ENCODE peak calls at places on chromosomes 2 and 18, in ten cellular contexts. S is kidney, D is spleen, Y is heart left ventricle, V is Panc1, I is HAP-1, C is tibial nerve, H is PC-9, E is right cardiac atrium, Q is fibroblast of lung. T is an unnamed sample. For H3K4me1, the result is how much of the 10 kb centered on the place peaks cover.

GRCh38 chr2:181656450-181657261 is at the start of gene CERKL:
- DNase-seq in C (no peak), H (peak), D (peak), I (peak), Q (peak), E (peak), Y (peak), S (peak), V (no peak), T (peak)

GRCh38 chr2:12498703-12499102 is 218.0 kb upstream of the TRIB2 start:
- DNase-seq in I (no peak), V (no peak), S (no peak), Q (peak), Y (no peak), E (no peak), H (no peak), C (no peak), D (no peak), T (no peak)

GRCh38 chr2:121530210-121530562 is 494 bp upstream of the RNU4ATAC start:
- DNase-seq in S (peak), D (peak), Y (peak), H (peak), E (peak), C (no peak), V (peak), I (peak), Q (peak), T (peak)

GRCh38 chr2:240390091-240391073 is 45.1 kb upstream of the GPC1 start:
- DNase-seq in H (no peak), C (no peak), E (peak), D (peak), S (peak), Y (peak), I (no peak), Q (no peak), V (no peak), T (peak)

GRCh38 chr2:3341336-3341735 is 36.3 kb downstream of the EIPR1 start:
- DNase-seq in H (no peak), Y (no peak), D (no peak), Q (no peak), S (no peak), V (no peak), E (no peak), I (no peak), C (no peak), T (no peak)

GRCh38 chr2:67240507-67240906 is 156.6 kb upstream of the ETAA1 start:
- DNase-seq in E (no peak), Y (no peak), V (no peak), C (no peak), I (no peak), D (no peak), Q (peak), S (no peak), H (no peak), T (no peak)

GRCh38 chr18:56789004-56789888 is 138.1 kb downstream of the WDR7 start:
- DNase-seq in I (peak), C (no peak), Q (no peak), H (no peak), D (no peak), S (no peak), Y (peak), V (peak), E (peak), T (no peak)

GRCh38 chr18:76657428-76657827 is 162.4 kb upstream of the ZNF516 start:
- DNase-seq in C (no peak), H (no peak), S (no peak), Q (peak), E (no peak), Y (no peak), D (no peak), V (no peak), I (peak), T (no peak)

GRCh38 chr2:170369894-170370293 is 191.9 kb downstream of the MYO3B start:
- DNase-seq in E (no peak), Y (no peak), Q (peak), S (no peak), D (no peak), C (no peak), V (no peak), I (no peak), H (no peak), T (no peak)

GRCh38 chr2:62305421-62306176 is 109.7 kb downstream of the B3GNT2 start:
- DNase-seq in E (no peak), V (no peak), C (no peak), I (no peak), D (no peak), Y (no peak), Q (no peak), H (peak), S (no peak), T (no peak)

GRCh38 chr2:134431837-134432437 is 178.1 kb downstream of the MGAT5 start:
- DNase-seq in Q (peak), E (no peak), I (no peak), D (no peak), C (no peak), H (peak), V (no peak), S (no peak), Y (no peak), T (no peak)

GRCh38 chr2:239548491-239548890 is 147.7 kb upstream of the HDAC4 start:
- DNase-seq in D (peak), Q (no peak), S (no peak), Y (no peak), C (no peak), H (no peak), E (no peak), I (no peak), V (no peak), T (no peak)

GRCh38 chr2:110869472-110870446 is 137.4 kb downstream of the ACOXL start:
- DNase-seq in H (peak), S (peak), Y (no peak), I (no peak), V (no peak), D (no peak), E (no peak), Q (peak), C (no peak), T (no peak)

GRCh38 chr2:131724019-131724418 is 196.3 kb downstream of the CCDC74A start:
- DNase-seq in I (no peak), C (no peak), Y (peak), S (peak), D (no peak), E (peak), H (no peak), Q (no peak), V (no peak), T (no peak)

GRCh38 chr2:11411244-11411643 is 54.7 kb downstream of the E2F6 start:
- DNase-seq in Q (no peak), C (no peak), D (no peak), S (no peak), H (no peak), V (no peak), E (no peak), Y (no peak), I (no peak), T (no peak)

GRCh38 chr18:27544211-27544610 is 359.1 kb upstream of the CHST9 start:
- DNase-seq in H (no peak), Y (no peak), D (no peak), I (no peak), E (no peak), Q (no peak), V (no peak), S (no peak), C (no peak), T (no peak)

GRCh38 chr2:127377262-127377661 is 10.5 kb downstream of the MAP3K2 start:
- DNase-seq in V (no peak), Y (no peak), D (no peak), H (no peak), C (no peak), I (no peak), E (no peak), S (no peak), Q (no peak), T (no peak)

GRCh38 chr2:199749571-199749970 is 101.4 kb downstream of the FTCDNL1 start:
- DNase-seq in Y (no peak), E (no peak), S (no peak), V (no peak), D (no peak), Q (no peak), C (no peak), H (no peak), I (no peak), T (no peak)

GRCh38 chr2:190447766-190448165 is 39.6 kb downstream of the MFSD6 start:
- DNase-seq in H (no peak), S (no peak), D (no peak), Q (no peak), V (no peak), I (no peak), C (no peak), E (no peak), Y (no peak), T (no peak)

GRCh38 chr2:25074826-25075225 is 33.0 kb downstream of the EFR3B start:
- DNase-seq in D (no peak), S (no peak), V (no peak), Y (no peak), Q (no peak), I (no peak), H (no peak), E (no peak), C (no peak), T (no peak)

GRCh38 chr18:70709720-70710119 is 420.9 kb downstream of the SOCS6 start:
- DNase-seq in H (no peak), D (no peak), E (no peak), S (no peak), Q (no peak), I (no peak), Y (no peak), V (no peak), C (no peak), T (no peak)

GRCh38 chr2:95374451-95374915 is 28.0 kb upstream of the FAHD2A start:
- DNase-seq in Y (no peak), Q (no peak), S (no peak), I (no peak), E (no peak), V (no peak), H (no peak), D (peak), C (peak), T (peak)

GRCh38 chr2:71746946-71747501 is 293.7 kb downstream of the DYSF start:
- DNase-seq in Q (peak), I (no peak), E (peak), Y (no peak), C (peak), D (no peak), H (peak), V (no peak), S (peak), T (peak)

GRCh38 chr18:40926679-40927078 is 1028.4 kb upstream of the PIK3C3 start:
- DNase-seq in Q (peak), H (no peak), Y (no peak), E (no peak), C (no peak), S (no peak), I (no peak), D (no peak), V (no peak), T (no peak)

GRCh38 chr2:170771049-170771937 is 1.1 kb downstream of the ERICH2 start:
- DNase-seq in Q (peak), V (no peak), S (no peak), E (no peak), I (no peak), C (no peak), D (peak), Y (no peak), H (no peak), T (no peak)

GRCh38 chr18:61360440-61361383 is 27.5 kb downstream of the CDH20 start:
- DNase-seq in Q (no peak), S (no peak), C (no peak), D (no peak), E (no peak), I (no peak), V (no peak), Y (no peak), H (no peak), T (no peak)

GRCh38 chr2:74577448-74577847 is 22.9 kb downstream of the DOK1 start:
- DNase-seq in S (no peak), C (no peak), I (no peak), D (no peak), Y (peak), V (no peak), E (peak), H (no peak), Q (no peak), T (no peak)

GRCh38 chr18:73741946-73742345 is 405.7 kb downstream of the FBXO15 start:
- DNase-seq in C (no peak), D (no peak), S (no peak), I (no peak), H (no peak), Y (no peak), Q (peak), E (no peak), V (no peak), T (no peak)

GRCh38 chr2:54952978-54953456 is 97.2 kb downstream of the RTN4 start:
- DNase-seq in S (no peak), V (peak), E (no peak), Q (no peak), Y (no peak), D (no peak), C (no peak), I (no peak), H (peak), T (no peak)

GRCh38 chr2:9336209-9336533 is 87.2 kb downstream of the ITGB1BP1 start:
- DNase-seq in D (no peak), H (no peak), Q (peak), E (no peak), C (no peak), V (no peak), I (no peak), Y (no peak), S (no peak), T (no peak)

GRCh38 chr2:111671426-111672150 is 212.4 kb downstream of the ANAPC1 start:
- DNase-seq in E (peak), Q (no peak), S (no peak), I (no peak), D (no peak), V (no peak), H (no peak), C (peak), Y (peak), T (peak)

GRCh38 chr2:375270-375946 is 87.5 kb upstream of the ALKAL2 start:
- DNase-seq in Q (no peak), V (no peak), Y (no peak), C (no peak), S (no peak), H (no peak), E (no peak), I (no peak), D (no peak), T (no peak)

GRCh38 chr2:69092857-69093256 is 79.9 kb downstream of the ANTXR1 start:
- DNase-seq in S (no peak), Y (no peak), D (no peak), I (no peak), C (no peak), E (no peak), Q (no peak), V (no peak), H (no peak), T (no peak)

GRCh38 chr2:196162586-196163180 is 8.7 kb downstream of the STK17B start:
- DNase-seq in E (no peak), D (no peak), I (no peak), S (no peak), C (no peak), H (no peak), Q (no peak), V (no peak), Y (no peak), T (no peak)

GRCh38 chr2:196160966-196161365 is 10.4 kb downstream of the STK17B start:
- DNase-seq in V (no peak), I (no peak), D (no peak), E (no peak), H (no peak), Q (no peak), S (no peak), C (no peak), Y (no peak), T (no peak)

GRCh38 chr2:196159223-196159892 is 12.0 kb downstream of the STK17B start:
- DNase-seq in C (no peak), Q (no peak), I (no peak), H (no peak), V (no peak), D (no peak), Y (no peak), S (no peak), E (no peak), T (no peak)

GRCh38 chr2:196163285-196163684 is 8.1 kb downstream of the STK17B start:
- DNase-seq in D (no peak), S (no peak), V (no peak), E (no peak), I (no peak), Y (no peak), C (no peak), H (no peak), Q (no peak), T (no peak)

DNA sequence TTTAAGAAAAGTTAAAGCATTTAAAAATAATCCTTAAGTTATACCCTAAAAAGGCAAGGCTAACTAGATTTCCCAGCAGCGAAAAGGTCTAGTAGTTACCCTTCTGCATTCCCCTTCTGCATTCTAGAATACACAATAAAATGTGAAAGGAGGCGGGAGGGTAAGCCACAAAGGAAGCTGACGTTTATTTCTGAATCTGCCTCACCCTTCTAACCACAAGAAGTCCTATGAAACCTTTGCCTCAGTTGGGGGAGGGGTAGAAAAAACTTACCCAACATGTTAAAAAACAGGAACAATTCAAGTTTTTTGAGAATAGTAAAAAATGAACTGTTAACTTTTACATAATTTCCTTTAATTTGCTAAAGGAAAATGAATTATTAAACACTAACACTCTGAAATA is 11.3 kb downstream of the STK17B start:
- DNase-seq in D (no peak), Y (no peak), C (no peak), V (no peak), E (no peak), I (peak), H (peak), S (no peak), Q (peak), T (no peak)
- H3K4me1 ChIP-seq in D (half or more), Y (under half), C (under half), V (under half), E (under half), I (under half), H (under half), S (under half), Q (under half), T (under half)

GRCh38 chr2:218394298-218395089 is 5.2 kb upstream of the CTDSP1 start:
- DNase-seq in H (no peak), V (no peak), Q (no peak), C (peak), Y (peak), E (no peak), I (no peak), D (no peak), S (peak), T (peak)

GRCh38 chr2:218395826-218396687 is 3.6 kb upstream of the CTDSP1 start:
- DNase-seq in I (peak), Q (peak), C (peak), E (peak), S (peak), H (peak), Y (peak), D (peak), V (no peak), T (peak)

GRCh38 chr2:218395456-218395825 is 4.2 kb upstream of the CTDSP1 start:
- DNase-seq in C (no peak), V (no peak), D (peak), Q (no peak), Y (peak), S (peak), H (no peak), E (no peak), I (no peak), T (peak)

GRCh38 chr2:218393750-218394290 is 5.8 kb upstream of the CTDSP1 start:
- DNase-seq in H (no peak), V (no peak), D (no peak), S (no peak), E (no peak), Q (no peak), C (no peak), I (no peak), Y (no peak), T (peak)

GRCh38 chr2:218395090-218395444 is 4.6 kb upstream of the CTDSP1 start:
- DNase-seq in S (no peak), D (no peak), I (no peak), Y (no peak), V (no peak), Q (no peak), C (no peak), H (no peak), E (no peak), T (no peak)
- H3K4me1 ChIP-seq in S (under half), D (under half), I (under half), Y (under half), V (under half), Q (under half), C (under half), H (under half), E (under half), T (under half)

GRCh38 chr2:109208951-109209335 is 79.9 kb downstream of the SH3RF3 start:
- DNase-seq in C (no peak), Y (no peak), V (no peak), D (no peak), H (no peak), S (no peak), Q (no peak), I (no peak), E (no peak), T (no peak)

GRCh38 chr2:109209412-109209811 is 80.4 kb downstream of the SH3RF3 start:
- DNase-seq in S (no peak), Q (peak), Y (no peak), E (no peak), I (no peak), C (no peak), H (peak), V (no peak), D (no peak), T (no peak)

GRCh38 chr2:109210431-109211200 is 81.6 kb downstream of the SH3RF3 start:
- DNase-seq in Q (peak), H (no peak), I (no peak), D (no peak), E (no peak), V (no peak), S (no peak), C (no peak), Y (no peak), T (no peak)

GRCh38 chr2:109211324-109211723 is 82.3 kb downstream of the SH3RF3 start:
- DNase-seq in I (no peak), V (no peak), E (no peak), Q (no peak), C (no peak), S (no peak), H (no peak), Y (no peak), D (no peak), T (no peak)

DNA sequence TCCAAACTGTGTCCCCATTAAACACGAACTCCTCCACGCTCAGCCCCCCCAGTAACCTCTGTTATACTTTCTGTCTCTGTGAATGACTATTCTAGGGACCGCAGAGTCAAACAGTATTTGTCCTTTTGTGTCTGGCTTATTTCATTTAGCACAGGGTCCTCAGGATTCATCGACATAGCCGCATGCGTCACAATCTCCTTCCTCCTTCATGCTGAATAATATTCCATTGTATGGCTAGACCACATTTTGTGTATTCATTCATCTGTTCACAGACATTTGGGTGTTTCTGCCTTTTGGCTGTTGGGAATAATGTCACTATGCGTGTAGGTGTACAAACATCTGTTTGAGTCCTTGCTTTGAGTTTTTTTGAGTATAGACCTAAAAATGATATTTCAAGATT is 80.9 kb downstream of the SH3RF3 start:
- DNase-seq in Q (peak), S (no peak), I (no peak), Y (no peak), V (no peak), H (no peak), D (no peak), C (no peak), E (no peak), T (no peak)
- H3K4me1 ChIP-seq in Q (under half), S (under half), I (under half), Y (under half), V (under half), H (half or more), D (under half), C (under half), E (under half), T (under half)

DNA sequence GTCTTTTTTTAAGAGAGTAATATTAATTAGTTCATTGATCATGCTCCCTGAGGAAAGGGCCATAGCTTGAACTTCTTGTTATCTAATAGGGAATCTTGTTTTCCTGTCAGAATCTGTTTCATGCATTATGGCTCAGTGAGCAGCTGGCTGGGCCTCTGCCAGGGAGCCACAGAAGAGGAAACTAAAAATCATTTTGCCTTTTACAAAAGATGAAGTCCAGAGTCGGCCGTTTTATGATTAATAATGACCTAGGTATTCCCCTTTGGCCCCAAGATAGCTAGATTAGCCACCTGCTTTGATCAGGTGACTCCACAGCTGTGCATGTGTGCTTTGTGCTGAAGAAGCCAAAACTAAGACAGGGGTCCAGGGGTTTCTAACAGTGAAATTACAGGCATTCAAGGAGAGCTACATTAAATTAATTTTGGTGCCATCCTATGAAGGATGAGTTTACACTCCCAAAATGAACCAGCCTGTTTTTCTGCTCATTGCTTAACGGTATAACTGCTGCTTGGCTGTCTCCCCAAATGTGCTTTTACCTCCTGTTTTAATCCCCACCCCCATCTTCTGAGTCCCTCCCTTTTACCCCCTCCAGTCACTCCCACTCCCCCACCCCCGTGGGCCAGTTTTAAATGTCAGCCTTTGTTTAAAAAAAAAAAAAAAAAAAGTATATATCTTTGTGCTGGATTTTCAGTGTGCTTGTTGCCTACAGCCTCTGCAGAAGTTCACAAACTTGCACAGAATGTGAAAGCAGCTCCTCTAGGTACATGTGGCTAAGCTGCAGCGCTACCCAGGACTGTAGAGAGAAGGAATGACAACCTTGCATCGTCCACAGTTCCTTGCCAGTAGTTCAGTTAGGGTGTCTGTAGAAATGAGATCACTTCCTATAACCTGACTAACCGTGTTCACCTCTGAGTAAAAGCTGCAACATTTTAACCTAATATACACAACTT is 93.1 kb downstream of the CABLES1 start:
- DNase-seq in Y (no peak), C (no peak), S (no peak), D (no peak), H (no peak), V (no peak), I (no peak), Q (peak), E (no peak), T (no peak)
- H3K4me1 ChIP-seq in Y (under half), C (half or more), S (under half), D (under half), H (under half), V (under half), I (under half), Q (under half), E (under half), T (half or more)